ENCODE peak calls at places on chromosomes 6 and 20, in four cellular contexts. D is tibial nerve, B is cardiac muscle cell, P is endothelial cell of umbilical vein. R is an unnamed sample.

GRCh38 chr20:63519765-63520593 is 586 bp upstream of the PPDPF start:
- DNase-seq in D (no peak), B (peak), P (peak), R (peak)

GRCh38 chr6:46815130-46815529 is 21.9 kb downstream of the MEP1A start:
- DNase-seq in D (no peak), B (no peak), P (no peak), R (no peak)

GRCh38 chr20:45115829-45116228 is 855 bp upstream of the WFDC5 start:
- DNase-seq in D (no peak), B (no peak), P (no peak), R (no peak)

GRCh38 chr6:160996316-160996715 is 4.7 kb downstream of the MAP3K4 start:
- DNase-seq in D (no peak), B (no peak), P (peak), R (no peak)

GRCh38 chr6:15476631-15477380 is 186.0 kb downstream of the DTNBP1 start:
- DNase-seq in D (no peak), B (no peak), P (no peak), R (no peak)

GRCh38 chr6:41284726-41285125 is 1.8 kb downstream of the TREM1 start:
- DNase-seq in D (no peak), B (peak), P (no peak), R (no peak)

GRCh38 chr6:110529355-110529754 is 52.9 kb upstream of the SLC22A16 start:
- DNase-seq in D (no peak), B (no peak), P (peak), R (no peak)

GRCh38 chr6:83221886-83222479 is 28.8 kb downstream of the RWDD2A start:
- DNase-seq in D (no peak), B (peak), P (peak), R (no peak)

GRCh38 chr20:21265457-21266190 is 37.5 kb upstream of the XRN2 start:
- DNase-seq in D (no peak), B (no peak), P (no peak), R (no peak)

GRCh38 chr6:81451787-81452186 is 300.7 kb downstream of the TENT5A start:
- DNase-seq in D (no peak), B (no peak), P (peak), R (no peak)

GRCh38 chr6:114941078-114941477 is 598.3 kb upstream of the HS3ST5 start:
- DNase-seq in D (no peak), B (no peak), P (no peak), R (no peak)

GRCh38 chr6:90712165-90712564 is 125.3 kb upstream of the MAP3K7 start:
- DNase-seq in D (no peak), B (no peak), P (no peak), R (no peak)

GRCh38 chr20:4508773-4509172 is 212.9 kb upstream of the PRND start:
- DNase-seq in D (no peak), B (no peak), P (peak), R (no peak)

GRCh38 chr6:52154381-52154780 is 31.8 kb upstream of the IL17A start:
- DNase-seq in D (no peak), B (no peak), P (no peak), R (no peak)

GRCh38 chr20:24668791-24669190 is 199.4 kb downstream of the SYNDIG1 start:
- DNase-seq in D (no peak), B (no peak), P (no peak), R (no peak)

GRCh38 chr6:15551798-15552197 is 111.0 kb downstream of the DTNBP1 start:
- DNase-seq in D (no peak), B (peak), P (peak), R (peak)

GRCh38 chr20:22577515-22578220 is 6.7 kb downstream of the FOXA2 start:
- DNase-seq in D (no peak), B (no peak), P (no peak), R (no peak)

GRCh38 chr6:8930009-8930408 is 494.7 kb upstream of the SLC35B3 start:
- DNase-seq in D (no peak), B (no peak), P (no peak), R (no peak)

GRCh38 chr6:37868447-37868825 is 48.9 kb downstream of the ZFAND3 start:
- DNase-seq in D (no peak), B (no peak), P (peak), R (no peak)
- H3K27ac ChIP-seq in D (no peak), B (no peak), P (peak), R (no peak)

DNA sequence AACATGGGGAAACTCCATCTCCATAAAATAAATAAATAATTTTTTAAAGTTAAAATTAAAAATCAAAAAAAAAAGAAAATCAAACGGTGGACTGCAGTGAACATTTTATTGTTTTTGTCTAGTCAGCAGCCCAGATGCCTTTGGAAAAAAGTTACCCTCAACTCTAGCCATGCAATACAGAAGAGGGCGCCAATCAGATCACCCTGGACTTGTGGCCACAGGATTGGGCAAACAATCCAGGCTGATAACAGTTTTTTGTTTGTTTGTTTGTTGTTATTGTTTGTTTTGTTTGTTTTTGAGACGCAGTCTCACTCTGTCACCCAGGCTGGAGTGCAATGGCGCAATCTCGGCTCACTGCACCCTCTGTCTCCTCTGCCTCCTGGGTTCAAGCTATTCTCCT is 30.5 kb upstream of the NELFCD start:
- DNase-seq in D (no peak), B (no peak), P (no peak), R (no peak)
- TF ChIP-seq CTCF in D (no peak), B (no peak), P (no peak), R (no peak)

DNA sequence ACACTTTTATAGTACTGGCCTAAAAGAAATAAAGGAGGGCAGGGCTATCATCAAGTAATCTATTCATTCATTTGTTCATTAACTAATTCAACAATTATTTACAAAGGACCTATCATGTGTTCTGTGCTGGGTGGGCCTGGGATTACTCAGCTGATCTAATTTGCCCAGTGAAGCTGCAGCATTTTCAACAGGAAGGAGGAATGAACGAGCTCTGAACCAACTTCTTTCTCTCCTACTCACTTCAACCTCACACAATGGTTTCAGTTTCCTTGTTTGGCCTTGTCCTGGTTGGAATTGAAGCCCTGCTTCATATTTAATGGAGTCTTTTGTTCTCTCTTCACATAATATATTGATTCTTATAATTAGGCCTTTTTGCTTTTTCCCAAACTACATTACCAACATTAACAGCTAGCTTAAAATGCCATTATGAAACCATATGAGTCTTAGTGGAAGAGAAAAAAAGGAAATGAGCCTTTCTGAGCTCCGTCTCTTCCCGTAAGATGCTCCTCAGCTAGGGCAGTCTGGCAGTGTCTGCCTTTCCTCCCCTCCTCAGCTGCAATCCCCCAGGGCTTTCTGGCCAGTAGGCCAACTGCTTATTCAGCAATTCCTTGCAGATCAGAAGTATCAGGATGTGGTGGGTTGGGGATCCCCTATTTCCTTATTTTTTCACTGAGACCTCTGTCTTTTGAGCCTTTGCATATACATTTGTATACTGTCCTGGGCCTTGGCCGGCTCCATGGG is 79.4 kb upstream of the NRN1 start:
- DNase-seq in D (no peak), B (no peak), P (no peak), R (no peak)
- H3K4me3 ChIP-seq in D (no peak), B (no peak), P (no peak), R (no peak)

GRCh38 chr20:13770141-13770540 is 14.6 kb downstream of the ESF1 start:
- DNase-seq in D (no peak), B (no peak), P (no peak), R (no peak)

GRCh38 chr20:13775867-13776266 is 8.9 kb downstream of the ESF1 start:
- DNase-seq in D (no peak), B (no peak), P (no peak), R (no peak)

GRCh38 chr20:13771853-13772453 is 12.8 kb downstream of the ESF1 start:
- DNase-seq in D (no peak), B (peak), P (peak), R (no peak)

GRCh38 chr20:13777171-13777601 is 7.5 kb downstream of the ESF1 start:
- DNase-seq in D (no peak), B (no peak), P (peak), R (no peak)

DNA sequence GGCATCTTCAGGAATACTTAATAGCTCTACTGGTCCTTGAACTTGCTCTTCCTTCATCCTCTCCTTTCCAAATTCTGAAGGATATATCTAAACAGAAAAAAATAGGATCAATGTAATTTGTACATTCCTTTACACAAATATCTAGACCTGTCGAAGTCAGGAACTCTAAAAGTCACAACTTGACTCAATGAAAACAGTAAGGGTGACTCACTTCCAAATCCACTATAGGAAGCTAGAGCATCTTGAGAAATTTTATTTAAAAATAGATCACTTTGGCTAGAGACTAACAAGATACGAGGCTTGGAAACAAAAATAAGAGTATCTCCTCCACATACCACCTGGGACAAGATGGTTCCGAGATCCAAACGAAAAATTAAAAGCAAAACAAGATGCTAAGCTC is 12.2 kb downstream of the ESF1 start:
- DNase-seq in D (no peak), B (no peak), P (peak), R (no peak)
- H3K27ac ChIP-seq in D (no peak), B (no peak), P (peak), R (no peak)

GRCh38 chr6:137867685-137868509 is 838 bp downstream of the TNFAIP3 start:
- DNase-seq in D (peak), B (peak), P (peak), R (peak)

GRCh38 chr6:137868721-137869631 is 1.9 kb downstream of the TNFAIP3 start:
- DNase-seq in D (no peak), B (no peak), P (no peak), R (no peak)

GRCh38 chr6:137864812-137865508 is 2.1 kb upstream of the TNFAIP3 start:
- DNase-seq in D (no peak), B (peak), P (no peak), R (no peak)

GRCh38 chr6:137866200-137866913 is 702 bp upstream of the TNFAIP3 start:
- DNase-seq in D (peak), B (no peak), P (peak), R (no peak)

DNA sequence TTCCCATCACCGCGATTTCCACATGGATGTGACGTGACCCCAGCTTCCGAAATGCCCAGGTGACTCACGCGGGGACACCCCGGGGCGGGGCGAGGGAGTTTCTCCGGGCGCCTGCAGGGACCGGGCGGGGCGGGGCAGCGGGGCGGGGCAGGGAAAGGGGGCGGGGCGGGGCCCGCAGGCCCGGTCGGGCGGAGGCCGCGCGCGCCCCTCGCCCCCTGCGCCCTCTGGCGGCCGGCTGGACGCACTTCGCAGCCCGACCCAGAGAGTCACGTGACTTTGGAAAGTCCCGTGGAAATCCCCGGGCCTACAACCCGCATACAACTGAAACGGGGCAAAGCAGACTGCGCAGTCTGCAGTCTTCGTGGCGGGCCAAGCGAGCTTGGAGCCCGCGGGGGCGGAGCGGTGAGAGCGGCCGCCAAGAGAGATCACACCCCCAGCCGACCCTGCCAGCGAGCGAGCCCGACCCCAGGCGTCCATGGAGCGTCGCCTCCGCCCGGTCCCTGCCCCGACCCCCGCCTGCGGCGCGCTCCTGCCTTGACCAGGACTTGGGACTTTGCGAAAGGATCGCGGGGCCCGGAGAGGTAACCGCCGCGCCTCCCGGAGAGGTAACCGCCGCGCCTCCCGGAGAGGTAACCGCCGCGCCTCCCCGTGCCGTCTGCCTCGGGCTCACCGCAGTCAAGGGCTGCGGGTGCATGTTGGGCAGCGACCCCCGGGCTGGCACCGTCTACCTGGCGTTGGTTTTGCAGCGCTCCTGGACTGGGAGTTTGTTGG is at the start of gene TNFAIP3:
- DNase-seq in D (peak), B (peak), P (peak), R (peak)
- TF ChIP-seq CTCF in D (peak), B (peak), P (peak), R (peak)

GRCh38 chr6:109379706-109380105 is 2.6 kb downstream of the CD164 start:
- DNase-seq in D (no peak), B (no peak), P (no peak), R (no peak)
- H3K4me3 ChIP-seq in D (no peak), B (peak), P (no peak), R (peak)

GRCh38 chr20:20021835-20022234 is 4.7 kb downstream of the NAA20 start:
- DNase-seq in D (no peak), B (no peak), P (no peak), R (no peak)

GRCh38 chr20:20023395-20023794 is 6.2 kb downstream of the NAA20 start:
- DNase-seq in D (no peak), B (no peak), P (no peak), R (no peak)

GRCh38 chr20:20019123-20019522 is 2.0 kb downstream of the NAA20 start:
- DNase-seq in D (no peak), B (no peak), P (no peak), R (no peak)

GRCh38 chr20:20024942-20025341 is 7.8 kb downstream of the NAA20 start:
- DNase-seq in D (no peak), B (no peak), P (no peak), R (no peak)

DNA sequence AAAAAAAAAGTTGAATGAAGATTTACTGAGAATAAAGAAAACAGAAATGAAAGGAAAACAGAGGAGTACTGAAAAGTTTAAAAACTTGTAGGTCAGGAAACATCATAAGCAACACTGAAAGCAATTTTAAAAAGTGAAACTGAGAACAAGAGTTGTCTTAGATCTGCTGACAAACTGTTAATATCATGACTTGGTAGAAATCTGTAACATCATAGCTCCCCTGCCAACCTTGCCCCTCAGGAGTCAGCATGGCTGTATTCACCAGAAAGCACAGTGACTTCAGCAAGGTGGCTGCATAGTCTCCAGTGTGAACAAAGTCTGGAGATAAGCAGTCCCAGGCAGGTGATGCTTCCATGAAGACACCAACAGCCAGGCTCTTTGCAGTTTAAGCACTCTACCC is 5.3 kb downstream of the NAA20 start:
- DNase-seq in D (no peak), B (no peak), P (no peak), R (no peak)
- H3K27ac ChIP-seq in D (no peak), B (no peak), P (no peak), R (no peak)

GRCh38 chr20:34362502-34363061 is 491 bp upstream of the ITCH start:
- DNase-seq in D (no peak), B (no peak), P (no peak), R (no peak)

GRCh38 chr20:34367155-34367554 is 4.1 kb downstream of the ITCH start:
- DNase-seq in D (no peak), B (no peak), P (no peak), R (no peak)

GRCh38 chr20:34364013-34364382 is 925 bp downstream of the ITCH start:
- DNase-seq in D (no peak), B (peak), P (peak), R (no peak)

GRCh38 chr20:34365765-34366213 is 2.7 kb downstream of the ITCH start:
- DNase-seq in D (no peak), B (no peak), P (no peak), R (no peak)

GRCh38 chr20:34363062-34364012 is at the start of gene ITCH:
- DNase-seq in D (peak), B (peak), P (peak), R (peak)
- TF ChIP-seq CTCF in D (no peak), B (no peak), P (no peak), R (no peak)